ENCODE peak calls at places on chromosomes 5 and 9, in seven cellular contexts. A is GM23248, L is hepatocyte, T is PC-3, E is HCT116, W is GM23338, Z is MM.1S. M is an unnamed sample.

GRCh38 chr5:43007911-43008368 is 32.2 kb downstream of the ANXA2R start:
- DNase-seq in A (peak), L (peak), T (peak), E (no peak), W (peak), Z (peak), M (peak)

GRCh38 chr9:11128156-11128555 is 515.4 kb upstream of the PTPRD start:
- DNase-seq in A (no peak), L (no peak), T (no peak), E (no peak), W (no peak), Z (no peak), M (no peak)

GRCh38 chr9:2481216-2481615 is 140.4 kb upstream of the VLDLR start:
- DNase-seq in A (no peak), L (no peak), T (no peak), E (no peak), W (no peak), Z (no peak), M (no peak)

GRCh38 chr9:110476251-110476650 is 103.3 kb downstream of the SVEP1 start:
- DNase-seq in A (no peak), L (no peak), T (no peak), E (no peak), W (peak), Z (no peak), M (peak)

GRCh38 chr5:144315994-144316634 is 145.4 kb downstream of the KCTD16 start:
- DNase-seq in A (no peak), L (peak), T (no peak), E (no peak), W (no peak), Z (no peak), M (no peak)

GRCh38 chr5:179227578-179228311 is 117.5 kb downstream of the ADAMTS2 start:
- DNase-seq in A (no peak), L (no peak), T (no peak), E (no peak), W (no peak), Z (no peak), M (no peak)

GRCh38 chr5:143572671-143573070 is 169.2 kb upstream of the NR3C1 start:
- DNase-seq in A (no peak), L (no peak), T (no peak), E (no peak), W (no peak), Z (no peak), M (no peak)

GRCh38 chr9:114263853-114264510 is 58.9 kb upstream of the ORM1 start:
- DNase-seq in A (no peak), L (no peak), T (no peak), E (no peak), W (peak), Z (no peak), M (peak)

GRCh38 chr5:40436535-40437237 is 243.0 kb upstream of the PTGER4 start:
- DNase-seq in A (no peak), L (no peak), T (no peak), E (no peak), W (no peak), Z (no peak), M (no peak)

GRCh38 chr5:101534486-101535110 is 631.5 kb upstream of the ST8SIA4 start:
- DNase-seq in A (peak), L (no peak), T (no peak), E (no peak), W (no peak), Z (no peak), M (peak)

GRCh38 chr5:37838152-37838932 is 1.5 kb downstream of the GDNF start:
- DNase-seq in A (peak), L (peak), T (peak), E (no peak), W (peak), Z (peak), M (peak)

DNA sequence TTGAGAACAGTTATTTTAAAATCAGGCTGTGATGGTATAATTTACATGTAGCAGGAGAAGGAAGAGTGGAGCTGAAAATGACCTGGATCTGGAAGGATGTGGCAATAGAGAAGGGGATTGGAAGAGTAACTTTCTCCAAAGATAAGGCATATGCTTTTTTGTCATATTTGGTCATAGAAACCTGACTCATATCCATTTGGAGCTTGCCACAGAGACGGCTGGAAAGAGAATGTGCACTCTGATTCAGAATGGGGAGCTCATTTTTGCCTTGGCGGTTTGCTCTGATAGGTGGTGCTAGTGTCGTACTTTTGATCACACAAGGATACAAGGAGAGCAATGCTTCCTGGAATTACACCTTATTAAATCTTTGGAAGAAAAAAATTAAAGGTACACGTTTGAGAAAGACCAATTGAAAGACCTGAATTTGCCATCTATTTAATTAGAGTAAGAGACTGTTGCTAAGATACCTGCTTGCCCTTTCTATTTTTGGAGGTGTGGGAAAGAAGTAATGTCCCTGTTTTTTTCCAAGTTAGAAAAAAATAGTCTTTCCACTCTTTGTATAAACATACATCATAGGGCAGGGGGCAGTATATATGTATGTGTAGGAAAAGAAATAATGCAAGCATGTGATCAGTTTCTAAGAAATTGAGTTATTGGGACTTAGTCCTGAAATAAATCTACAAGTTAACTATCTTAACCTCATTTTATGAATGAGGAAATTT is 5.4 kb downstream of the LSM11 start:
- DNase-seq in A (peak), L (peak), T (peak), E (no peak), W (no peak), Z (no peak), M (no peak)
- TF ChIP-seq EZH2phosphoT487 in A (no peak), L (no peak), T (no peak), E (no peak), W (no peak), Z (no peak), M (no peak)

GRCh38 chr5:175710361-175710760 is 52.5 kb downstream of the HRH2 start:
- DNase-seq in A (no peak), L (no peak), T (no peak), E (no peak), W (no peak), Z (no peak), M (no peak)
- TF ChIP-seq EZH2phosphoT487 in A (no peak), L (no peak), T (no peak), E (no peak), W (no peak), Z (no peak), M (no peak)

DNA sequence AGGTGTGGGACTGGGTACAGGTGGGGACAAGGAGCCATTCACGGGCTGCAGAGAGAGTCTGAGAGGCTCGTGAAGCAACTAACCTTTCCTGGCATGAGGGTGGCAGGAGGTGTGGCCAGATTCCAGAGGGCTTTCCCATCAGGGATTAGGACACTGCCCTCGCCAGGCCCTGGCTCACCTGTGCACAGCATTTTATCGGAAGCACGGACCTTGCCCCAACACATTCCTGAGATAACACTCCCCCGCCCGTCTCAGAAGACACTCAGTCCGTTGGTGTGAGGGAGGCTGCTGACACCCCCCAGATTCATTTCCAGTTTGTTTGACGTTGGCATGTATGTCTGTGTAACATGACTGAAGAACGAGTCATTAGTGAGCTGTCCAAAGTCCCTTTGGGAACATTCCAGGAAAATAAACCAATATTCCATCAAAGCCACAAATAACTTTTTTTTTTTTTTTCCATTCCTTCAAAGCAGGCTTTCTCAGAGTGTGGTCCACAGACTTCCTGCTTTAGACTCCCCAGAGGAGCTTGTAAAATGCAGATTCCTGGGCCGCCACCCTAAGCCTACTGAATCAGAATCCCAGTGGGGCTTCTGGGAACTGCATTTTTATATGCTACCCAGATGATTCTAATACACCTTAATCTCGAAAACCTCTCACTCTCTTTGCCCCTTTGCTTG is 23.4 kb downstream of the WWC1 start:
- DNase-seq in A (peak), L (peak), T (peak), E (peak), W (peak), Z (no peak), M (no peak)
- TF ChIP-seq EZH2phosphoT487 in A (no peak), L (no peak), T (no peak), E (no peak), W (no peak), Z (no peak), M (no peak)

GRCh38 chr5:114184006-114184405 is 177.9 kb upstream of the KCNN2 start:
- DNase-seq in A (no peak), L (no peak), T (no peak), E (no peak), W (no peak), Z (no peak), M (no peak)

GRCh38 chr5:114185274-114185673 is 176.6 kb upstream of the KCNN2 start:
- DNase-seq in A (peak), L (peak), T (peak), E (no peak), W (peak), Z (no peak), M (no peak)
- TF ChIP-seq EZH2phosphoT487 in A (no peak), L (no peak), T (no peak), E (no peak), W (no peak), Z (no peak), M (no peak)

GRCh38 chr9:93173365-93174150 is 10.4 kb upstream of the WNK2 start:
- DNase-seq in A (no peak), L (no peak), T (no peak), E (no peak), W (no peak), Z (no peak), M (no peak)

GRCh38 chr9:93174976-93175375 is 9.0 kb upstream of the WNK2 start:
- DNase-seq in A (no peak), L (no peak), T (no peak), E (no peak), W (no peak), Z (no peak), M (no peak)

GRCh38 chr9:93178851-93179786 is 4.8 kb upstream of the WNK2 start:
- DNase-seq in A (no peak), L (no peak), T (no peak), E (no peak), W (no peak), Z (no peak), M (no peak)

GRCh38 chr9:93180938-93181337 is 3.0 kb upstream of the WNK2 start:
- DNase-seq in A (no peak), L (no peak), T (no peak), E (no peak), W (no peak), Z (no peak), M (no peak)

DNA sequence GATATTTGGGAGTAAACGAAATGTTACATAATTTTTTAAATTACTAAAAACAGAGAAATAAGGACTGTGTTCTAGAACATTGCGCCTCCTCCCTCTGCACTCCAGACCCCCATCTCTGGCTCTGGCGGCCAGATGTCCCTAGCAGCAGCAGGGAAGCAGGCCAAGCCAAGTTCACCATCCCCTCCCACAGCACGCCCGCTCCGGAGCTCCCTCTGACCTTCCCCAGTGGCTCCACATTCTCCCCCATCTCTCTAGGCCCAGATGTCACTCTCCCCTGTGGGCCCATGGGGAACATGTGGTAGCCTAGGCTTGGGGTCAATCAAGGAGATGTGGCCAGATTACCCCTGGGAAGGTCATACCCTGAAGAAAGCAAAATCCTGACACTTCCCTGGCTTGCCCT is 6.3 kb upstream of the WNK2 start:
- DNase-seq in A (no peak), L (no peak), T (no peak), E (no peak), W (no peak), Z (no peak), M (no peak)
- TF ChIP-seq EZH2phosphoT487 in A (no peak), L (no peak), T (no peak), E (no peak), W (no peak), Z (no peak), M (no peak)

GRCh38 chr5:35622974-35623373 is 5.3 kb downstream of the SPEF2 start:
- DNase-seq in A (no peak), L (no peak), T (no peak), E (no peak), W (no peak), Z (no peak), M (no peak)

GRCh38 chr5:35626553-35626952 is 8.9 kb downstream of the SPEF2 start:
- DNase-seq in A (no peak), L (no peak), T (no peak), E (no peak), W (no peak), Z (no peak), M (no peak)

DNA sequence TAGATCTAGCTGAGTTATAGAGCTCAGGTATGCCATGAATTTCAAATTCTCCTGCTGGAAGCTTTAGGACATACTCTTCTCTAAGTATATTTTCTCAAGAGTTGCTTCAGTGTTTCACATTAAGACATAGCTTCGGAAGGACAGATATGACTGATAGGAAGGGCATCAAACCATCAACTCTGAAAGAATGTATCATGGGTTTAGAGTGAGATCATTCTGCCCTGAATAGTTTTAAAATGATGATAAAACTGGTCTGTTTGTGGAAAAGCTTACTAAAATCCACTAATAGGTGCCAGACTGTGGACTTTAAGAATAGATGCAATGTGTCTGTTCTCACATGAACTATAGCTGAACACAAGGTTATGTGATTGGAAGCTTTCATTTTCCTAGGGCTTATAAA is 8.4 kb downstream of the SPEF2 start:
- DNase-seq in A (peak), L (no peak), T (no peak), E (no peak), W (no peak), Z (no peak), M (no peak)
- TF ChIP-seq EZH2phosphoT487 in A (no peak), L (no peak), T (no peak), E (no peak), W (no peak), Z (no peak), M (no peak)

GRCh38 chr9:109467936-109468335 is 30.2 kb downstream of the PTPN3 start:
- DNase-seq in A (no peak), L (no peak), T (no peak), E (no peak), W (no peak), Z (peak), M (peak)
- TF ChIP-seq EZH2phosphoT487 in A (no peak), L (no peak), T (no peak), E (no peak), W (no peak), Z (no peak), M (no peak)

GRCh38 chr5:147752666-147753290 is 29.8 kb downstream of the JAKMIP2 start:
- DNase-seq in A (no peak), L (no peak), T (peak), E (no peak), W (no peak), Z (no peak), M (no peak)

GRCh38 chr5:147756566-147756965 is 26.0 kb downstream of the JAKMIP2 start:
- DNase-seq in A (no peak), L (no peak), T (no peak), E (no peak), W (no peak), Z (peak), M (no peak)

GRCh38 chr5:147752033-147752432 is 30.5 kb downstream of the JAKMIP2 start:
- DNase-seq in A (no peak), L (no peak), T (no peak), E (no peak), W (no peak), Z (no peak), M (peak)

GRCh38 chr5:147753783-147754182 is 28.7 kb downstream of the JAKMIP2 start:
- DNase-seq in A (no peak), L (no peak), T (no peak), E (no peak), W (no peak), Z (no peak), M (no peak)

GRCh38 chr5:147754372-147755122 is 28.0 kb downstream of the JAKMIP2 start:
- DNase-seq in A (no peak), L (no peak), T (no peak), E (no peak), W (no peak), Z (no peak), M (no peak)
- TF ChIP-seq EZH2phosphoT487 in A (no peak), L (no peak), T (no peak), E (no peak), W (no peak), Z (no peak), M (no peak)